ENCODE peak calls at places on chromosomes 13 and 19, in eight cellular contexts. One of them, this sample, is unnamed.

GRCh38 chr13:64758520-64758919 is 2471.6 kb downstream of the PCDH9 start:
- DNase-seq in HL-60: no peak
- DNase-seq in stomach: no peak
- DNase-seq in SK-N-MC: peak
- DNase-seq in breast epithelium: no peak
- DNase-seq in H1: peak
- DNase-seq in upper lobe of left lung: no peak
- DNase-seq in K562: no peak
- DNase-seq in this sample: no peak

GRCh38 chr19:35549174-35549788 is 3.9 kb downstream of the TMEM147 start:
- DNase-seq in HL-60: peak
- DNase-seq in stomach: peak
- DNase-seq in SK-N-MC: peak
- DNase-seq in breast epithelium: no peak
- DNase-seq in H1: no peak
- DNase-seq in upper lobe of left lung: no peak
- DNase-seq in K562: peak
- DNase-seq in this sample: peak

GRCh38 chr13:39542361-39542760 is 60.6 kb downstream of the LHFPL6 start:
- DNase-seq in HL-60: no peak
- DNase-seq in stomach: no peak
- DNase-seq in SK-N-MC: no peak
- DNase-seq in breast epithelium: no peak
- DNase-seq in H1: no peak
- DNase-seq in upper lobe of left lung: no peak
- DNase-seq in K562: no peak
- DNase-seq in this sample: no peak

GRCh38 chr13:40024578-40024952 is 369.1 kb downstream of the COG6 start:
- DNase-seq in HL-60: no peak
- DNase-seq in stomach: no peak
- DNase-seq in SK-N-MC: no peak
- DNase-seq in breast epithelium: no peak
- DNase-seq in H1: no peak
- DNase-seq in upper lobe of left lung: no peak
- DNase-seq in K562: no peak
- DNase-seq in this sample: no peak

GRCh38 chr19:10655457-10656312 is 1.5 kb downstream of the ILF3 start:
- DNase-seq in HL-60: peak
- DNase-seq in stomach: no peak
- DNase-seq in SK-N-MC: no peak
- DNase-seq in breast epithelium: no peak
- DNase-seq in H1: no peak
- DNase-seq in upper lobe of left lung: no peak
- DNase-seq in K562: peak
- DNase-seq in this sample: no peak

GRCh38 chr13:50420720-50421456 is 405.6 kb downstream of the KCNRG start:
- DNase-seq in HL-60: no peak
- DNase-seq in stomach: no peak
- DNase-seq in SK-N-MC: no peak
- DNase-seq in breast epithelium: no peak
- DNase-seq in H1: no peak
- DNase-seq in upper lobe of left lung: no peak
- DNase-seq in K562: no peak
- DNase-seq in this sample: no peak

GRCh38 chr13:110137677-110138008 is 169.3 kb downstream of the COL4A1 start:
- DNase-seq in HL-60: no peak
- DNase-seq in stomach: no peak
- DNase-seq in SK-N-MC: peak
- DNase-seq in breast epithelium: peak
- DNase-seq in H1: no peak
- DNase-seq in upper lobe of left lung: no peak
- DNase-seq in K562: peak
- DNase-seq in this sample: peak

GRCh38 chr19:42184401-42184861 is 33.0 kb downstream of the DEDD2 start:
- DNase-seq in HL-60: peak
- DNase-seq in stomach: peak
- DNase-seq in SK-N-MC: no peak
- DNase-seq in breast epithelium: peak
- DNase-seq in H1: peak
- DNase-seq in upper lobe of left lung: no peak
- DNase-seq in K562: peak
- DNase-seq in this sample: peak

GRCh38 chr19:50461066-50461875 is 15.0 kb upstream of the EMC10 start:
- DNase-seq in HL-60: peak
- DNase-seq in stomach: peak
- DNase-seq in SK-N-MC: no peak
- DNase-seq in breast epithelium: peak
- DNase-seq in H1: no peak
- DNase-seq in upper lobe of left lung: no peak
- DNase-seq in K562: peak
- DNase-seq in this sample: peak

GRCh38 chr13:68988176-68988575 is 1119.5 kb upstream of the ATXN8OS start:
- DNase-seq in HL-60: no peak
- DNase-seq in stomach: no peak
- DNase-seq in SK-N-MC: no peak
- DNase-seq in breast epithelium: no peak
- DNase-seq in H1: no peak
- DNase-seq in upper lobe of left lung: peak
- DNase-seq in K562: no peak
- DNase-seq in this sample: no peak

GRCh38 chr19:3276341-3276799 is 51.9 kb downstream of the CELF5 start:
- DNase-seq in HL-60: no peak
- DNase-seq in stomach: peak
- DNase-seq in SK-N-MC: no peak
- DNase-seq in breast epithelium: peak
- DNase-seq in H1: peak
- DNase-seq in upper lobe of left lung: peak
- DNase-seq in K562: peak
- DNase-seq in this sample: no peak

GRCh38 chr13:94596575-94596971 is 621 bp upstream of the TGDS start:
- DNase-seq in HL-60: no peak
- DNase-seq in stomach: no peak
- DNase-seq in SK-N-MC: no peak
- DNase-seq in breast epithelium: no peak
- DNase-seq in H1: no peak
- DNase-seq in upper lobe of left lung: no peak
- DNase-seq in K562: no peak
- DNase-seq in this sample: no peak

GRCh38 chr19:33054623-33055022 is 10.1 kb downstream of the RHPN2 start:
- DNase-seq in HL-60: no peak
- DNase-seq in stomach: peak
- DNase-seq in SK-N-MC: no peak
- DNase-seq in breast epithelium: peak
- DNase-seq in H1: no peak
- DNase-seq in upper lobe of left lung: no peak
- DNase-seq in K562: no peak
- DNase-seq in this sample: no peak

GRCh38 chr19:6743714-6744380 is 4.4 kb downstream of the TRIP10 start:
- DNase-seq in HL-60: no peak
- DNase-seq in stomach: no peak
- DNase-seq in SK-N-MC: no peak
- DNase-seq in breast epithelium: no peak
- DNase-seq in H1: no peak
- DNase-seq in upper lobe of left lung: no peak
- DNase-seq in K562: no peak
- DNase-seq in this sample: no peak

GRCh38 chr13:113736258-113736731 is 22.7 kb upstream of the TMEM255B start:
- DNase-seq in HL-60: peak
- DNase-seq in stomach: no peak
- DNase-seq in SK-N-MC: no peak
- DNase-seq in breast epithelium: no peak
- DNase-seq in H1: no peak
- DNase-seq in upper lobe of left lung: no peak
- DNase-seq in K562: no peak
- DNase-seq in this sample: no peak

GRCh38 chr13:32838985-32839384 is 177.2 kb upstream of the KL start:
- DNase-seq in HL-60: no peak
- DNase-seq in stomach: peak
- DNase-seq in SK-N-MC: no peak
- DNase-seq in breast epithelium: peak
- DNase-seq in H1: no peak
- DNase-seq in upper lobe of left lung: no peak
- DNase-seq in K562: no peak
- DNase-seq in this sample: peak

GRCh38 chr19:10074153-10074552 is 12.0 kb upstream of the SHFL start:
- DNase-seq in HL-60: peak
- DNase-seq in stomach: no peak
- DNase-seq in SK-N-MC: no peak
- DNase-seq in breast epithelium: no peak
- DNase-seq in H1: no peak
- DNase-seq in upper lobe of left lung: no peak
- DNase-seq in K562: peak
- DNase-seq in this sample: no peak

GRCh38 chr19:3672993-3673392 is 27.3 kb downstream of the PIP5K1C start:
- DNase-seq in HL-60: no peak
- DNase-seq in stomach: no peak
- DNase-seq in SK-N-MC: no peak
- DNase-seq in breast epithelium: no peak
- DNase-seq in H1: no peak
- DNase-seq in upper lobe of left lung: peak
- DNase-seq in K562: peak
- DNase-seq in this sample: no peak

GRCh38 chr13:35526577-35526976 is 50.1 kb upstream of the MAB21L1 start:
- DNase-seq in HL-60: no peak
- DNase-seq in stomach: no peak
- DNase-seq in SK-N-MC: no peak
- DNase-seq in breast epithelium: no peak
- DNase-seq in H1: no peak
- DNase-seq in upper lobe of left lung: peak
- DNase-seq in K562: no peak
- DNase-seq in this sample: no peak

GRCh38 chr13:100652510-100652909 is 22.1 kb downstream of the TMTC4 start:
- DNase-seq in HL-60: no peak
- DNase-seq in stomach: no peak
- DNase-seq in SK-N-MC: no peak
- DNase-seq in breast epithelium: no peak
- DNase-seq in H1: no peak
- DNase-seq in upper lobe of left lung: no peak
- DNase-seq in K562: no peak
- DNase-seq in this sample: no peak
- TF ChIP-seq POLR2AphosphoS5 in HL-60: no peak
- TF ChIP-seq POLR2AphosphoS5 in stomach: no peak
- TF ChIP-seq POLR2AphosphoS5 in SK-N-MC: no peak
- TF ChIP-seq POLR2AphosphoS5 in breast epithelium: no peak
- TF ChIP-seq POLR2AphosphoS5 in H1: no peak
- TF ChIP-seq POLR2AphosphoS5 in upper lobe of left lung: no peak
- TF ChIP-seq POLR2AphosphoS5 in K562: no peak
- TF ChIP-seq POLR2AphosphoS5 in this sample: no peak

DNA sequence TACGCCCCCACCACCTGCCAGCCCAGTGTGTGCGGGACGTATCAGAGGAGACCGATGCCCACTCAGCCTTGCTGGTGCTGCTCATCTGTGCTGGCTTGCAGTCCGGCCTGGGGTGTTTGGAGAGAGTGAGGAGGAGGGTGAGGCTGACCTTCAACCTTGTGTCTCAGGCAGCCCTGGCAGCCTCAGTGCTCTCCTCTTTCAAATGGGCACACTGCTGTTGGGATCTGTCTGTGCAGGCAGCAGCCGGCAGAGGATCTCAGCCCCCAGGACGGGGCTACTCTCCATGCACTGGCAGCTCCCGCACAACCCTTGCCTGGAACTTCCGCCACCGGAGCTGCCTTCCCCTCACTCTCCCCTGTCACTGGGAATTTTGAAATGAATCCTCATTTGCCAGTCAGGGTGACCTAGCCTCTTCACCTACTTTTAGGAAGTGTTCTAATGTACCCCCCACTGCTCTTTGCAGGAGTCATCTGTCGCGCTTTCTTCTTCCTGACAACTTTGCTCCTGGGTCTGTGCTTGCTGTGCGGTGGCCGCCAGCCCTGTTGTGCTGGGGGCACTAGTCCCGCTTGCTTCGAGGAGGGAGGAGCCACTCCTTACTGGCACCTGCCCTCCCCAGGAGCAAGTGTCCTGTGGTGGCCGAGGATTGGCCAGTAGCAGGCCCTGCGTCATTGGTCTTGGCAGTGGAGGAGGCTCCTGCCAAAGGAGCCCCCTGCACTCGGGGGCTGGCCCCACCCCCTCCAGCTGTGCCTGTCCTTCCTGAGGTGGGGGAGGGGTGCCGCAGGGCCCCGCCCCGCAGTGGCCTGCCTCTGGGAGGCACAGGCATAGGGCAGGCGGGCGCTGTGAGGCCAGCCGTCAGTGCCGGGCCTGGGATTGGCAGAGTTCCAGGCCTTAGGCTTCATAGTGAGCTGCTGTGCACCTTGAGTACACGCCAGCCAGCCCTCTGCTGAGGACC is 53.4 kb downstream of the TSSK6 start:
- DNase-seq in HL-60: no peak
- DNase-seq in stomach: peak
- DNase-seq in SK-N-MC: no peak
- DNase-seq in breast epithelium: no peak
- DNase-seq in H1: peak
- DNase-seq in upper lobe of left lung: peak
- DNase-seq in K562: peak
- DNase-seq in this sample: no peak
- TF ChIP-seq POLR2AphosphoS5 in HL-60: no peak
- TF ChIP-seq POLR2AphosphoS5 in stomach: no peak
- TF ChIP-seq POLR2AphosphoS5 in SK-N-MC: no peak
- TF ChIP-seq POLR2AphosphoS5 in breast epithelium: no peak
- TF ChIP-seq POLR2AphosphoS5 in H1: no peak
- TF ChIP-seq POLR2AphosphoS5 in upper lobe of left lung: no peak
- TF ChIP-seq POLR2AphosphoS5 in K562: no peak
- TF ChIP-seq POLR2AphosphoS5 in this sample: no peak

GRCh38 chr19:23403581-23404324 is 8.5 kb upstream of the ZNF91 start:
- DNase-seq in HL-60: no peak
- DNase-seq in stomach: no peak
- DNase-seq in SK-N-MC: no peak
- DNase-seq in breast epithelium: no peak
- DNase-seq in H1: no peak
- DNase-seq in upper lobe of left lung: no peak
- DNase-seq in K562: no peak
- DNase-seq in this sample: no peak
- TF ChIP-seq POLR2AphosphoS5 in HL-60: no peak
- TF ChIP-seq POLR2AphosphoS5 in stomach: no peak
- TF ChIP-seq POLR2AphosphoS5 in SK-N-MC: no peak
- TF ChIP-seq POLR2AphosphoS5 in breast epithelium: no peak
- TF ChIP-seq POLR2AphosphoS5 in H1: no peak
- TF ChIP-seq POLR2AphosphoS5 in upper lobe of left lung: no peak
- TF ChIP-seq POLR2AphosphoS5 in K562: no peak
- TF ChIP-seq POLR2AphosphoS5 in this sample: no peak

GRCh38 chr13:98675837-98676236 is 76.6 kb downstream of the SLC15A1 start:
- DNase-seq in HL-60: no peak
- DNase-seq in stomach: no peak
- DNase-seq in SK-N-MC: no peak
- DNase-seq in breast epithelium: no peak
- DNase-seq in H1: no peak
- DNase-seq in upper lobe of left lung: peak
- DNase-seq in K562: no peak
- DNase-seq in this sample: no peak
- TF ChIP-seq POLR2AphosphoS5 in HL-60: no peak
- TF ChIP-seq POLR2AphosphoS5 in stomach: no peak
- TF ChIP-seq POLR2AphosphoS5 in SK-N-MC: no peak
- TF ChIP-seq POLR2AphosphoS5 in breast epithelium: no peak
- TF ChIP-seq POLR2AphosphoS5 in H1: no peak
- TF ChIP-seq POLR2AphosphoS5 in upper lobe of left lung: no peak
- TF ChIP-seq POLR2AphosphoS5 in K562: no peak
- TF ChIP-seq POLR2AphosphoS5 in this sample: no peak